ENCODE peak calls at places on chromosomes 1 and 21, in ten cellular contexts. B is upper lobe of right lung; L is trophoblast cell; N is ELR; X is GM23248; F is stimulated activated CD8-positive, alpha-beta memory T cell treated with anti-CD3 and anti-CD28 coated beads, Interleukin-4, amount 100 ng/mL, for 4 hours; V is left cardiac atrium; K is activated CD4-positive, alpha-beta T cell treated with anti-CD3 and anti-CD28 coated beads for 4 hours; I is NCI-H774; W is stimulated activated CD4-positive, alpha-beta T cell treated with anti-CD3 and anti-CD28 coated beads, Interleukin-4, amount 100 ng/mL, for 48 hours. S is an unnamed sample.

GRCh38 chr1:84887261-84887934 is 5.6 kb downstream of the LPAR3 start:
- DNase-seq in B (no peak), L (no peak), I (no peak), F (no peak), W (no peak), V (no peak), X (peak; percentile 90), N (peak; percentile 59), K (no peak), S (no peak)

GRCh38 chr1:66294692-66295384 is 239.1 kb upstream of the SGIP1 start:
- DNase-seq in F (no peak), V (no peak), X (peak; percentile 90), L (no peak), K (no peak), W (no peak), I (no peak), N (peak; percentile 81), B (no peak), S (no peak)

GRCh38 chr1:25820247-25821111 is 725 bp downstream of the MTFR1L start:
- DNase-seq in L (peak; percentile 73), W (peak; percentile 60), F (no peak), N (peak; percentile 75), V (peak; percentile 62), K (peak; percentile 67), X (peak; percentile 89), I (no peak), B (peak; percentile 80), S (peak; percentile 80)

GRCh38 chr1:198018529-198018928 is 101.4 kb downstream of the LHX9 start:
- DNase-seq in F (no peak), V (no peak), N (peak; percentile 97), B (no peak), X (peak; percentile 96), K (no peak), I (no peak), W (no peak), L (peak; percentile 95), S (no peak)

GRCh38 chr1:169263059-169263458 is 104.5 kb downstream of the NME7 start:
- DNase-seq in N (no peak), B (no peak), F (no peak), X (no peak), I (no peak), V (no peak), K (no peak), W (no peak), L (no peak), S (no peak)

GRCh38 chr1:85553416-85553815 is 27.1 kb upstream of the CCN1 start:
- DNase-seq in F (no peak), N (no peak), K (no peak), W (no peak), B (no peak), X (peak; percentile 49), L (no peak), V (no peak), I (no peak), S (no peak)

GRCh38 chr1:165235158-165235776 is 121.2 kb downstream of the LMX1A start:
- DNase-seq in W (no peak), V (no peak), X (no peak), L (no peak), N (no peak), B (no peak), F (no peak), I (peak; percentile 53), K (no peak), S (no peak)

GRCh38 chr1:161195171-161195570 is 3.7 kb downstream of the ADAMTS4 start:
- DNase-seq in N (no peak), I (no peak), L (no peak), B (no peak), X (no peak), W (no peak), F (no peak), V (peak; percentile 17), K (no peak), S (no peak)

GRCh38 chr1:55965981-55966461 is 613.3 kb downstream of the PLPP3 start:
- DNase-seq in K (no peak), W (no peak), I (no peak), L (no peak), N (peak; percentile 12), B (no peak), F (no peak), X (no peak), V (no peak), S (no peak)

GRCh38 chr1:67308136-67308535 is 463 bp downstream of the IL12RB2 start:
- DNase-seq in N (no peak), F (no peak), X (no peak), W (no peak), B (no peak), K (no peak), V (no peak), I (no peak), L (no peak), S (no peak)

GRCh38 chr1:227317541-227318002 is 720 bp downstream of the CDC42BPA start:
- DNase-seq in V (peak; percentile 45), W (peak; percentile 1), K (no peak), X (peak; percentile 79), F (no peak), N (peak; percentile 79), I (peak; percentile 48), B (no peak), L (peak; percentile 40), S (no peak)

GRCh38 chr1:172727956-172728603 is 69.2 kb downstream of the FASLG start:
- DNase-seq in V (no peak), N (peak; percentile 71), I (no peak), F (no peak), K (peak; percentile 28), X (peak; percentile 51), L (peak; percentile 16), B (no peak), W (peak; percentile 42), S (peak; percentile 45)

GRCh38 chr21:44511219-44511937 is 28.6 kb downstream of the KRTAP10-1 start:
- DNase-seq in L (no peak), W (no peak), X (no peak), I (no peak), B (no peak), K (no peak), F (no peak), V (no peak), N (no peak), S (no peak)

GRCh38 chr1:183734600-183735036 is 70.3 kb upstream of the RGL1 start:
- DNase-seq in X (peak; percentile 59), F (no peak), W (no peak), L (no peak), V (peak; percentile 40), I (no peak), B (no peak), N (no peak), K (no peak), S (no peak)

GRCh38 chr1:206684478-206685255 is at the start of gene MAPKAPK2:
- DNase-seq in K (peak; percentile 85), X (peak; percentile 93), B (peak; percentile 91), F (peak; percentile 46), N (peak; percentile 80), I (peak; percentile 45), L (peak; percentile 51), V (peak; percentile 87), W (peak; percentile 65), S (peak; percentile 75)

GRCh38 chr1:110677526-110677925 is 2.8 kb upstream of the KCNA3 start:
- DNase-seq in F (no peak), X (no peak), W (no peak), V (no peak), N (no peak), K (no peak), L (no peak), I (peak; percentile 35), B (no peak), S (no peak)

GRCh38 chr1:15836772-15837669 is 10.5 kb upstream of the SPEN start:
- DNase-seq in K (peak; percentile 73), L (peak; percentile 16), B (peak; percentile 91), N (no peak), I (no peak), V (peak; percentile 62), X (no peak), W (peak; percentile 39), F (no peak), S (no peak)

GRCh38 chr1:61230523-61230922 is 148.2 kb downstream of the NFIA start:
- DNase-seq in W (no peak), F (no peak), I (peak; percentile 3), N (no peak), L (no peak), X (no peak), V (no peak), K (no peak), B (no peak), S (no peak)

GRCh38 chr1:86530211-86530610 is 16.7 kb upstream of the CLCA4 start:
- DNase-seq in B (no peak), V (no peak), K (no peak), L (no peak), I (no peak), N (no peak), F (no peak), X (no peak), W (no peak), S (no peak)

GRCh38 chr1:212782422-212783154 is 9.0 kb downstream of the NSL1 start:
- DNase-seq in I (no peak), K (no peak), X (peak; percentile 65), W (no peak), N (peak; percentile 62), V (no peak), B (no peak), F (no peak), L (peak; percentile 37), S (no peak)

GRCh38 chr21:37335053-37335452 is 31.5 kb upstream of the DYRK1A start:
- DNase-seq in V (no peak), N (no peak), L (no peak), B (no peak), X (no peak), W (no peak), I (no peak), F (no peak), K (no peak), S (no peak)

GRCh38 chr1:42198251-42198650 is 33.7 kb upstream of the GUCA2A start:
- DNase-seq in N (no peak), L (no peak), W (no peak), V (no peak), F (no peak), K (no peak), I (no peak), X (no peak), B (no peak), S (no peak)

GRCh38 chr1:25958475-25958874 is 39.4 kb downstream of the PAFAH2 start:
- DNase-seq in W (no peak), L (peak; percentile 79), B (no peak), I (no peak), V (no peak), K (no peak), X (peak; percentile 93), N (peak; percentile 94), F (no peak), S (no peak)

GRCh38 chr1:118911571-118911970 is 76.6 kb downstream of the TBX15 start:
- DNase-seq in N (no peak), L (no peak), F (no peak), V (no peak), X (no peak), I (no peak), W (no peak), K (no peak), B (no peak), S (no peak)

GRCh38 chr1:9143250-9143649 is 14.3 kb upstream of the GPR157 start:
- DNase-seq in F (no peak), N (peak; percentile 62), L (no peak), X (peak; percentile 88), W (no peak), V (no peak), I (no peak), K (no peak), B (no peak), S (no peak)

GRCh38 chr21:26169611-26170470 is 729 bp downstream of the APP start:
- DNase-seq in V (peak; percentile 69), K (peak; percentile 37), B (peak; percentile 82), F (no peak), N (peak; percentile 74), W (peak; percentile 40), L (no peak), I (peak; percentile 41), X (peak; percentile 80), S (no peak)

GRCh38 chr1:27522860-27523665 is 33.1 kb upstream of the WASF2 start:
- DNase-seq in V (no peak), F (no peak), X (peak; percentile 52), N (peak; percentile 28), B (no peak), I (no peak), W (peak; percentile 63), L (no peak), K (peak; percentile 63), S (no peak)

GRCh38 chr1:110151175-110151715 is 951 bp downstream of the SLC6A17 start:
- DNase-seq in W (no peak), X (peak; percentile 35), N (no peak), I (no peak), B (no peak), L (no peak), V (no peak), K (no peak), F (no peak), S (no peak)